ENCODE peak calls at places on chromosomes 5 and 9, in nine cellular contexts. H is transverse colon, R is fibroblast of lung, S is lung, X is mucosa of descending colon, U is ovary, P is DND-41, M is SK-N-SH, V is Peyer's patch. G is an unnamed sample.

GRCh38 chr5:995318-995717 is 13.3 kb upstream of the NKD2 start:
- DNase-seq in H (no peak), R (no peak), S (no peak), X (peak; percentile 21), U (no peak), P (no peak), M (no peak), V (no peak), G (no peak)

GRCh38 chr5:126124706-126125345 is 298.4 kb upstream of the GRAMD2B start:
- DNase-seq in H (no peak), R (peak; percentile 79), S (no peak), X (no peak), U (no peak), P (no peak), M (no peak), V (no peak), G (no peak)

GRCh38 chr9:109730228-109730627 is 49.8 kb upstream of the PALM2AKAP2 start:
- DNase-seq in H (peak; percentile 47), R (no peak), S (peak; percentile 35), X (no peak), U (no peak), P (no peak), M (no peak), V (no peak), G (no peak)

GRCh38 chr9:133135193-133135745 is 14.2 kb upstream of the RALGDS start:
- DNase-seq in H (peak; percentile 94), R (peak; percentile 69), S (no peak), X (peak; percentile 93), U (peak; percentile 72), P (no peak), M (peak; percentile 44), V (peak; percentile 52), G (no peak)

GRCh38 chr5:93581738-93582414 is 857 bp upstream of the NR2F1-AS1 start:
- DNase-seq in H (no peak), R (peak; percentile 92), S (no peak), X (no peak), U (peak; percentile 71), P (no peak), M (no peak), V (no peak), G (no peak)

GRCh38 chr5:166551384-166551783 is 1740.1 kb upstream of the WWC1 start:
- DNase-seq in H (no peak), R (no peak), S (no peak), X (no peak), U (no peak), P (no peak), M (no peak), V (no peak), G (no peak)

GRCh38 chr5:81247441-81247972 is 14.4 kb downstream of the CKMT2 start:
- DNase-seq in H (no peak), R (peak; percentile 25), S (no peak), X (no peak), U (no peak), P (no peak), M (no peak), V (no peak), G (no peak)

GRCh38 chr5:109410389-109411174 is 808 bp upstream of the PJA2 start:
- DNase-seq in H (peak; percentile 87), R (peak; percentile 93), S (peak; percentile 80), X (peak; percentile 91), U (peak; percentile 83), P (peak; percentile 60), M (peak; percentile 48), V (peak; percentile 73), G (peak; percentile 68)

GRCh38 chr9:1619915-1620705 is 395.0 kb upstream of the SMARCA2 start:
- DNase-seq in H (no peak), R (peak; percentile 7), S (no peak), X (no peak), U (no peak), P (no peak), M (no peak), V (no peak), G (no peak)

GRCh38 chr5:121873409-121873808 is 21.7 kb downstream of the FTMT start:
- DNase-seq in H (no peak), R (no peak), S (no peak), X (no peak), U (no peak), P (no peak), M (no peak), V (no peak), G (no peak)

GRCh38 chr9:27527702-27528277 is 1.8 kb downstream of the MOB3B start:
- DNase-seq in H (no peak), R (peak; percentile 14), S (no peak), X (no peak), U (no peak), P (no peak), M (no peak), V (peak; percentile 22), G (no peak)

GRCh38 chr5:71922584-71923106 is 184.6 kb upstream of the MAP1B start:
- DNase-seq in H (no peak), R (no peak), S (no peak), X (no peak), U (no peak), P (no peak), M (no peak), V (no peak), G (no peak)

GRCh38 chr5:88364991-88365390 is 96.3 kb upstream of the TMEM161B start:
- DNase-seq in H (no peak), R (no peak), S (no peak), X (no peak), U (no peak), P (no peak), M (no peak), V (no peak), G (no peak)

GRCh38 chr5:1120236-1120999 is 8.6 kb upstream of the SLC12A7 start:
- DNase-seq in H (no peak), R (no peak), S (no peak), X (no peak), U (no peak), P (no peak), M (no peak), V (no peak), G (no peak)

GRCh38 chr5:117486879-117487391 is 912.3 kb upstream of the SEMA6A start:
- DNase-seq in H (peak; percentile 9), R (no peak), S (no peak), X (no peak), U (no peak), P (no peak), M (no peak), V (no peak), G (no peak)

GRCh38 chr5:759111-759741 is 25.3 kb downstream of the ZDHHC11B start:
- DNase-seq in H (peak; percentile 84), R (peak; percentile 25), S (peak; percentile 92), X (peak; percentile 72), U (peak; percentile 68), P (peak; percentile 20), M (peak; percentile 58), V (no peak), G (peak; percentile 92)

GRCh38 chr5:159053708-159054107 is 46.0 kb downstream of the EBF1 start:
- DNase-seq in H (no peak), R (no peak), S (no peak), X (no peak), U (no peak), P (no peak), M (no peak), V (no peak), G (no peak)

GRCh38 chr5:102772273-102772672 is 17.2 kb downstream of the PAM start:
- DNase-seq in H (no peak), R (no peak), S (no peak), X (no peak), U (no peak), P (no peak), M (no peak), V (no peak), G (no peak)

GRCh38 chr5:82332064-82332855 is 54.1 kb upstream of the RPS23 start:
- DNase-seq in H (no peak), R (no peak), S (no peak), X (no peak), U (no peak), P (no peak), M (no peak), V (no peak), G (no peak)

GRCh38 chr5:81017320-81017719 is 57.2 kb downstream of the RASGRF2 start:
- DNase-seq in H (no peak), R (no peak), S (no peak), X (no peak), U (no peak), P (no peak), M (no peak), V (no peak), G (no peak)

GRCh38 chr5:176528301-176528700 is 8.9 kb downstream of the RNF44 start:
- DNase-seq in H (no peak), R (no peak), S (no peak), X (peak; percentile 47), U (no peak), P (no peak), M (no peak), V (no peak), G (no peak)

GRCh38 chr5:171782332-171782966 is 3.2 kb upstream of the SMIM23 start:
- DNase-seq in H (no peak), R (no peak), S (no peak), X (no peak), U (no peak), P (no peak), M (no peak), V (no peak), G (no peak)

GRCh38 chr9:14278291-14278721 is 35.6 kb downstream of the NFIB start:
- DNase-seq in H (no peak), R (peak; percentile 43), S (no peak), X (no peak), U (no peak), P (no peak), M (no peak), V (no peak), G (no peak)
- H3K9me3 ChIP-seq in H (no peaks in the 10 kb centered on the region), R (no peaks in the 10 kb centered on the region), S (no peaks in the 10 kb centered on the region), X (no peaks in the 10 kb centered on the region), U (no peaks in the 10 kb centered on the region), P (no peaks in the 10 kb centered on the region), M (no peaks in the 10 kb centered on the region), V (no peaks in the 10 kb centered on the region), G (no peaks in the 10 kb centered on the region)

DNA sequence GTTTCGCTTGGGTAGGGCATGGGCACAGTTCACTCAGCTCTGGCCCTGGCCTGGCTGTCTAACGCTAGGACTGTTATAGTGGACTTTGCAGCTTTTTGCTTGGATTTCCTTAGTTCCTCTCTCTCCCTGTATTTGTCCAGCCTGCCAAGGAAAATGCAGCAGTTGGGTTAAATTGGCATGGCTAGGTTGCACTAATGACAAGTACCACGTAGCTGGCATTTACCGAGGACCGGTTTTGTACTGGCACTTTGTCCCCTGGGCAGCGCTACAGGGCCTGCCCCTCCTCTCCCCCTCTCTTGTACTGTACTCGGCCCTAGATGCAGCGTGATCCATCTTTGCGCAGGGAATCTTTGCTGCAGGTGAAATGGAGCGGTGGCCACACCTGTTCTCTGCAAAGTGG is 2.4 kb downstream of the WDR5 start:
- DNase-seq in H (peak; percentile 35), R (no peak), S (no peak), X (no peak), U (no peak), P (no peak), M (no peak), V (no peak), G (no peak)
- H3K4me3 ChIP-seq in H (no peak overlapping the region), R (no peak overlapping the region), S (no peak overlapping the region), X (no peak overlapping the region), U (no peak overlapping the region), P (no peak overlapping the region), M (no peak overlapping the region), V (peak overlapping the region; percentile 12), G (no peak overlapping the region)

GRCh38 chr5:53257806-53258373 is 148.3 kb upstream of the MOCS2 start:
- DNase-seq in H (no peak), R (no peak), S (no peak), X (no peak), U (no peak), P (no peak), M (no peak), V (no peak), G (no peak)
- H3K9me3 ChIP-seq in H (no peaks in the 10 kb centered on the region), R (no peaks in the 10 kb centered on the region), S (no peaks in the 10 kb centered on the region), X (no peaks in the 10 kb centered on the region), U (no peaks in the 10 kb centered on the region), P (no peaks in the 10 kb centered on the region), M (no peaks in the 10 kb centered on the region), V (no peaks in the 10 kb centered on the region), G (no peaks in the 10 kb centered on the region)

GRCh38 chr5:169131944-169132343 is 169.0 kb downstream of the SLIT3 start:
- DNase-seq in H (no peak), R (no peak), S (no peak), X (no peak), U (no peak), P (no peak), M (no peak), V (no peak), G (no peak)
- H3K4me3 ChIP-seq in H (no peak overlapping the region), R (no peak overlapping the region), S (no peak overlapping the region), X (no peak overlapping the region), U (no peak overlapping the region), P (no peak overlapping the region), M (no peak overlapping the region), V (no peak overlapping the region), G (no peak overlapping the region)